ENCODE peak calls at places on chromosomes 11 and 22, in nine cellular contexts. A is ovary, K is transverse colon, R is Peyer's patch, W is A549, V is IMR-90, O is spleen, F is body of pancreas, U is esophagus squamous epithelium. Z is an unnamed sample.

GRCh38 chr11:34250732-34251639 is 106.8 kb downstream of the ABTB2 start:
- DNase-seq in A (no peak), K (peak; percentile 53), R (peak; percentile 80), W (peak; percentile 69), V (peak; percentile 7), O (peak; percentile 91), F (no peak), U (no peak), Z (peak; percentile 89)

GRCh38 chr11:123083623-123084029 is 21.7 kb upstream of the HSPA8 start:
- DNase-seq in A (peak; percentile 78), K (peak; percentile 86), R (peak; percentile 93), W (peak; percentile 88), V (peak; percentile 99), O (peak; percentile 73), F (peak; percentile 79), U (no peak), Z (peak; percentile 93)

GRCh38 chr11:45449036-45449601 is 163.0 kb upstream of the SYT13 start:
- DNase-seq in A (no peak), K (no peak), R (no peak), W (no peak), V (no peak), O (peak; percentile 11), F (no peak), U (no peak), Z (no peak)

GRCh38 chr22:27686534-27686933 is 115.0 kb downstream of the MN1 start:
- DNase-seq in A (no peak), K (peak; percentile 34), R (peak; percentile 67), W (peak; percentile 85), V (peak; percentile 85), O (no peak), F (peak; percentile 54), U (no peak), Z (no peak)

GRCh38 chr22:49261616-49262015 is 566.1 kb downstream of the BRD1 start:
- DNase-seq in A (peak; percentile 7), K (no peak), R (peak; percentile 34), W (no peak), V (no peak), O (no peak), F (no peak), U (no peak), Z (peak; percentile 66)

GRCh38 chr11:90803366-90803765 is 580.5 kb upstream of the CHORDC1 start:
- DNase-seq in A (no peak), K (no peak), R (no peak), W (no peak), V (no peak), O (no peak), F (no peak), U (no peak), Z (no peak)

GRCh38 chr22:49769691-49770315 is 57.9 kb downstream of the BRD1 start:
- DNase-seq in A (peak; percentile 36), K (peak; percentile 4), R (no peak), W (no peak), V (no peak), O (peak; percentile 52), F (no peak), U (no peak), Z (no peak)

GRCh38 chr11:126768702-126769101 is 231.9 kb downstream of the KIRREL3 start:
- DNase-seq in A (no peak), K (no peak), R (no peak), W (no peak), V (no peak), O (no peak), F (no peak), U (no peak), Z (no peak)

GRCh38 chr11:6742260-6742659 is 29.5 kb downstream of the OR2AG2 start:
- DNase-seq in A (no peak), K (no peak), R (no peak), W (no peak), V (no peak), O (no peak), F (no peak), U (no peak), Z (no peak)

GRCh38 chr11:61489833-61490585 is 18.5 kb upstream of the LRRC10B start:
- DNase-seq in A (peak; percentile 70), K (no peak), R (no peak), W (no peak), V (peak; percentile 10), O (no peak), F (no peak), U (no peak), Z (no peak)

GRCh38 chr11:6674856-6675255 is 8.3 kb downstream of the MRPL17 start:
- DNase-seq in A (no peak), K (no peak), R (no peak), W (no peak), V (no peak), O (no peak), F (no peak), U (no peak), Z (no peak)

GRCh38 chr22:26708256-26709009 is 51.0 kb downstream of the MIAT start:
- DNase-seq in A (no peak), K (no peak), R (no peak), W (no peak), V (no peak), O (no peak), F (no peak), U (no peak), Z (no peak)

GRCh38 chr11:795638-796564 is 2.2 kb downstream of the SLC25A22 start:
- DNase-seq in A (peak; percentile 83), K (peak; percentile 81), R (peak; percentile 88), W (no peak), V (peak; percentile 89), O (peak; percentile 94), F (peak; percentile 77), U (peak; percentile 55), Z (peak; percentile 63)

GRCh38 chr22:17284917-17285316 is 65.7 kb upstream of the ADA2 start:
- DNase-seq in A (no peak), K (no peak), R (no peak), W (no peak), V (no peak), O (peak; percentile 19), F (no peak), U (no peak), Z (no peak)

GRCh38 chr11:88098289-88098688 is 77.0 kb downstream of the RAB38 start:
- DNase-seq in A (no peak), K (no peak), R (no peak), W (no peak), V (no peak), O (no peak), F (no peak), U (no peak), Z (no peak)

GRCh38 chr11:8337115-8337386 is 73.4 kb upstream of the LMO1 start:
- DNase-seq in A (no peak), K (no peak), R (no peak), W (no peak), V (no peak), O (no peak), F (no peak), U (no peak), Z (no peak)

DNA sequence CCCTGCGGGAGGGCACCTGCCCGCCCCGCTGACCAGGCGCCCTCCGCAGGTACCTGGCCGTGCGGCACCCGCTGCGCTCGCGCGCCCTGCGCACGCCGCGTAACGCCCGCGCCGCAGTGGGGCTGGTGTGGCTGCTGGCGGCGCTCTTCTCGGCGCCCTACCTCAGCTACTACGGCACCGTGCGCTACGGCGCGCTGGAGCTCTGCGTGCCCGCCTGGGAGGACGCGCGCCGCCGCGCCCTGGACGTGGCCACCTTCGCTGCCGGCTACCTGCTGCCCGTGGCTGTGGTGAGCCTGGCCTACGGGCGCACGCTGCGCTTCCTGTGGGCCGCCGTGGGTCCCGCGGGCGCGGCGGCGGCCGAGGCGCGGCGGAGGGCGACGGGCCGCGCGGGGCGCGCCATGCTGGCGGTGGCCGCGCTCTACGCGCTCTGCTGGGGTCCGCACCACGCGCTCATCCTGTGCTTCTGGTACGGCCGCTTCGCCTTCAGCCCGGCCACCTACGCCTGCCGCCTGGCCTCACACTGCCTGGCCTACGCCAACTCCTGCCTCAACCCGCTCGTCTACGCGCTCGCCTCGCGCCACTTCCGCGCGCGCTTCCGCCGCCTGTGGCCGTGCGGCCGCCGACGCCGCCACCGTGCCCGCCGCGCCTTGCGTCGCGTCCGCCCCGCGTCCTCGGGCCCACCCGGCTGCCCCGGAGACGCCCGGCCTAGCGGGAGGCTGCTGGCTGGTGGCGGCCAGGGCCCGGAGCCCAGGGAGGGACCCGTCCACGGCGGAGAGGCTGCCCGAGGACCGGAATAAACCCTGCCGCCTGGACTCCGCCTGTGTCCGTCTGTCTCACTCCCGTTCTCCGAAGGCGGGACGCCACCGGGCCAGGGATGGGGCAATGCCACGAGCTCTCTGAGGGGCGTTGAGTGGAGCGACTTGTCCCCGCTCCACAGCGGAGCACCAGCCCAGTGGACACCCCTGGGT is 1.8 kb downstream of the GALR3 start:
- DNase-seq in A (peak; percentile 54), K (no peak), R (no peak), W (no peak), V (no peak), O (no peak), F (no peak), U (no peak), Z (no peak)
- TF ChIP-seq POLR2A in A (no peak), K (no peak), R (no peak), W (no peak), V (no peak), O (no peak), F (no peak), U (no peak), Z (no peak)

GRCh38 chr11:2716376-2717095 is 16.7 kb upstream of the KCNQ1OT1 start:
- DNase-seq in A (no peak), K (no peak), R (no peak), W (no peak), V (no peak), O (no peak), F (no peak), U (no peak), Z (no peak)
- H3K4me3 ChIP-seq in A (no peak overlapping the region), K (no peak overlapping the region), R (no peak overlapping the region), W (no peak overlapping the region), V (no peak overlapping the region), O (no peak overlapping the region), F (no peak overlapping the region), U (no peak overlapping the region), Z (no peak overlapping the region)

DNA sequence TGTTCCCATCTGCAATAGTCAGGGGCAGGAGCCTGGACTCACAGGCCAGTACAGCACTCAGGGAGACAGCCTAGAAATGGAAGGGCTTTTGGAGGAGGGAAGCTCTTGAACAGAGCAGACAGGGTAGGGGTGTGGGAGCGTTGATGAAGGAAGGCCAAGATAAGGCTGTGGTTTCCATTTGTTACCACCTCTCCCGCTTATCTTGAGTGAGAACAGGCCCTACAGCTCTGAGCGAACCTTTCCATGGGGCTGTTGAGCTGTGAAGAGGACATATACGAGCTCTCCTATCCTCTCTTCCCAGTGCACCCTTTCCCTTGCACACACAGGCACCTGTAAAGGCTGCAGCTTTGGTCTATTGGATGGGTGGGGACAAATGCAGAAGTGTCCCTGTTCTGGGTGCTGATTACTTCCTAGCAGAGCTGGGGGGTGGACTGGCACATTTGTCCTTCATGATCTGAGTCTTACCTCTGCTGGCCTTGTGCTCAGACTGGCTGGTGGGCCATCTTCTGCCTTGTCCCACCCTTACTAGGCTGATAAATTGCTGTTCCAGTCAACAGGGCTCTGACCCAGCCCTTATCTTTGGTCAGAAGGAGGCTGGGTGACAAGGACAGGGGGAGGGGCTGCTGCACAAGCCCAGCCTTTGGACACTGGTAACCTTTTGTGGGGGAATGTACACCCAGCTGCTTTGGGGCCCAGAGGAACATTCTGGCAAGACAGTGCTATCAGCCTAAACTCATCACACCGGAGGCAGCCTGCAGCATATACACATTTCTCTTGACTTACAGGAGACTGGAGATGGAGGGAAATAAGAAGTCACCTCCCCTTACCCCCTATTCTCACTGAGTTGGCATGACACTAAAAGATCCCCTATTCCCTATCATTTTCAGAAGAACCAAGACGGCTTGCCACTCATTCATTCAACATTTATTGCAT is 80.1 kb upstream of the NNMT start:
- DNase-seq in A (no peak), K (no peak), R (no peak), W (no peak), V (no peak), O (no peak), F (no peak), U (no peak), Z (no peak)
- TF ChIP-seq POLR2A in A (no peak), K (no peak), R (no peak), W (no peak), V (no peak), O (no peak), F (no peak), U (no peak), Z (no peak)

GRCh38 chr11:59756496-59756840 is 1.3 kb downstream of the STX3 start:
- DNase-seq in A (no peak), K (no peak), R (no peak), W (peak; percentile 10), V (no peak), O (no peak), F (no peak), U (no peak), Z (no peak)
- H3K4me3 ChIP-seq in A (no peak overlapping the region), K (peak overlapping the region; percentile 80), R (peak overlapping the region; percentile 95), W (peak overlapping the region; percentile 93), V (no peak overlapping the region), O (no peak overlapping the region), F (no peak overlapping the region), U (peak overlapping the region; percentile 98), Z (no peak overlapping the region)

Z was measured in lower leg skin.